ENCODE peak calls at places on chromosomes 6 and 20, in eight cellular contexts. F is fibroblast of lung, K is body of pancreas, E is stomach, X is HAP-1, M is Peyer's patch, Q is neural progenitor cell, P is mesendoderm. J is an unnamed sample. For H3K4me1, the result is how much of the 10 kb centered on the place peaks cover.

GRCh38 chr6:52407467-52407866 is 12.7 kb upstream of the EFHC1 start:
- DNase-seq in F (peak), K (no peak), E (no peak), X (peak), M (no peak), Q (peak), P (peak), J (peak)

GRCh38 chr20:251352-251751 is 6.2 kb upstream of the DEFB132 start:
- DNase-seq in F (no peak), K (no peak), E (no peak), X (peak), M (no peak), Q (no peak), P (peak), J (no peak)

GRCh38 chr20:33945391-33946079 is 48.2 kb upstream of the RALY start:
- DNase-seq in F (peak), K (no peak), E (no peak), X (no peak), M (no peak), Q (no peak), P (no peak), J (peak)

GRCh38 chr6:104462811-104463599 is 396.7 kb downstream of the HACE1 start:
- DNase-seq in F (no peak), K (no peak), E (no peak), X (no peak), M (no peak), Q (no peak), P (no peak), J (peak)

GRCh38 chr20:59469266-59470252 is 134.8 kb upstream of the PHACTR3 start:
- DNase-seq in F (no peak), K (no peak), E (no peak), X (no peak), M (no peak), Q (peak), P (peak), J (no peak)

GRCh38 chr6:22980446-22980845 is 411.1 kb downstream of the HDGFL1 start:
- DNase-seq in F (peak), K (no peak), E (no peak), X (no peak), M (no peak), Q (no peak), P (no peak), J (no peak)

GRCh38 chr6:37809144-37809543 is 10.4 kb upstream of the ZFAND3 start:
- DNase-seq in F (peak), K (no peak), E (no peak), X (no peak), M (no peak), Q (no peak), P (no peak), J (no peak)

GRCh38 chr20:59643616-59644061 is 39.3 kb downstream of the PHACTR3 start:
- DNase-seq in F (no peak), K (no peak), E (peak), X (no peak), M (no peak), Q (no peak), P (no peak), J (no peak)

GRCh38 chr20:29409833-29410804 is 1847.3 kb upstream of the DEFB115 start:
- DNase-seq in F (no peak), K (no peak), E (no peak), X (no peak), M (no peak), Q (no peak), P (no peak), J (no peak)

GRCh38 chr20:33387177-33387576 is 14.1 kb downstream of the CDK5RAP1 start:
- DNase-seq in F (peak), K (no peak), E (no peak), X (no peak), M (no peak), Q (no peak), P (no peak), J (no peak)

GRCh38 chr6:44251576-44252524 is 4.9 kb downstream of the HSP90AB1 start:
- DNase-seq in F (no peak), K (no peak), E (no peak), X (no peak), M (no peak), Q (no peak), P (no peak), J (no peak)
- H3K4me1 ChIP-seq in F (under half), K (half or more), E (under half), X (under half), M (under half), Q (under half), P (under half), J (under half)

GRCh38 chr6:167733740-167734661 is 92.7 kb upstream of the AFDN start:
- DNase-seq in F (peak), K (no peak), E (peak), X (no peak), M (no peak), Q (no peak), P (no peak), J (no peak)
- H3K4me1 ChIP-seq in F (under half), K (under half), E (under half), X (under half), M (under half), Q (under half), P (under half), J (under half)

GRCh38 chr6:157845493-157846259 is 22.6 kb downstream of the SNX9 start:
- DNase-seq in F (peak), K (no peak), E (no peak), X (no peak), M (no peak), Q (no peak), P (no peak), J (no peak)
- H3K4me1 ChIP-seq in F (under half), K (half or more), E (under half), X (under half), M (under half), Q (under half), P (under half), J (under half)

GRCh38 chr6:7139835-7140470 is 32.2 kb downstream of the RREB1 start:
- DNase-seq in F (no peak), K (no peak), E (no peak), X (no peak), M (no peak), Q (no peak), P (no peak), J (no peak)
- H3K4me1 ChIP-seq in F (under half), K (half or more), E (half or more), X (half or more), M (under half), Q (half or more), P (under half), J (half or more)

J was measured in adipocyte.